ENCODE peak calls at places on chromosomes 13 and 19, in eight cellular contexts. K, M, H, R, X, I, C and G are unnamed samples.

GRCh38 chr13:47933688-47934011 is 67.4 kb downstream of the SUCLA2 start:
- DNase-seq in C (no peak), I (no peak), R (no peak), X (no peak), M (no peak), H (no peak), K (no peak), G (peak)

GRCh38 chr19:13764821-13765394 is 586 bp downstream of the MRI1 start:
- DNase-seq in C (no peak), H (no peak), M (no peak), K (no peak), I (no peak), X (peak), R (no peak), G (peak)

GRCh38 chr13:44516771-44517170 is 59.4 kb downstream of the TSC22D1 start:
- DNase-seq in X (peak), R (no peak), H (no peak), I (no peak), C (no peak), K (no peak), M (no peak), G (no peak)

GRCh38 chr19:11088508-11089253 is 582 bp upstream of the LDLR start:
- DNase-seq in I (no peak), K (no peak), M (no peak), H (no peak), C (no peak), X (no peak), R (peak), G (peak)

GRCh38 chr19:28502879-28503734 is 709.8 kb downstream of the UQCRFS1 start:
- DNase-seq in X (no peak), K (no peak), H (no peak), C (no peak), I (no peak), M (no peak), R (no peak), G (no peak)

GRCh38 chr19:31450696-31451095 is 101.5 kb upstream of the TSHZ3 start:
- DNase-seq in I (no peak), K (no peak), H (no peak), M (no peak), C (no peak), X (no peak), R (no peak), G (peak)

GRCh38 chr19:15014579-15014978 is 34.7 kb upstream of the CASP14 start:
- DNase-seq in M (no peak), K (no peak), C (no peak), R (no peak), H (no peak), X (peak), I (no peak), G (no peak)

GRCh38 chr13:85651440-85651839 is 147.8 kb downstream of the SLITRK6 start:
- DNase-seq in H (no peak), X (no peak), K (no peak), M (no peak), I (peak), R (no peak), C (no peak), G (no peak)

GRCh38 chr13:51645154-51645650 is 60.9 kb downstream of the WDFY2 start:
- DNase-seq in X (no peak), M (no peak), R (no peak), K (no peak), C (no peak), H (peak), I (no peak), G (peak)

GRCh38 chr13:88042489-88042888 is 371.3 kb downstream of the SLITRK5 start:
- DNase-seq in I (no peak), X (no peak), K (no peak), R (no peak), M (no peak), H (peak), C (no peak), G (no peak)

GRCh38 chr19:6059396-6059947 is 50.8 kb downstream of the RFX2 start:
- DNase-seq in C (no peak), X (no peak), M (no peak), K (no peak), H (no peak), R (no peak), I (no peak), G (no peak)

GRCh38 chr13:110525328-110526319 is 35.9 kb downstream of the RAB20 start:
- DNase-seq in C (peak), M (no peak), R (peak), I (no peak), X (no peak), H (no peak), K (no peak), G (no peak)

GRCh38 chr19:48812094-48812929 is 1.5 kb upstream of the BCAT2 start:
- DNase-seq in X (peak), R (peak), M (peak), H (peak), K (peak), C (peak), I (no peak), G (peak)

GRCh38 chr13:50916701-50917184 is 7.2 kb downstream of the RNASEH2B start:
- DNase-seq in X (no peak), M (no peak), I (no peak), R (no peak), K (no peak), C (no peak), H (no peak), G (no peak)

GRCh38 chr19:44260343-44260681 is 626 bp downstream of the ZNF233 start:
- DNase-seq in I (no peak), C (no peak), H (peak), R (no peak), X (peak), M (no peak), K (no peak), G (no peak)